ENCODE peak calls at places on chromosomes 11 and 22, in six cellular contexts. G is mesendoderm, O is gastrocnemius medialis, A is uterus, R is upper lobe of right lung, M is NT2/D1. D is an unnamed sample. For H3K27me3, H3K36me3 and H3K4me1, the result is how much of the 10 kb centered on the place peaks cover.

GRCh38 chr11:123505546-123506299 is 75.7 kb downstream of the GRAMD1B start:
- DNase-seq in G (peak), A (no peak), O (no peak), M (no peak), R (no peak), D (no peak)

GRCh38 chr11:115653076-115653475 is 148.9 kb upstream of the CADM1 start:
- DNase-seq in R (no peak), M (no peak), A (no peak), O (no peak), G (no peak), D (no peak)

GRCh38 chr11:94183886-94184264 is 55.2 kb downstream of the PANX1 start:
- DNase-seq in A (peak), O (no peak), M (peak), R (peak), G (peak), D (peak)

GRCh38 chr22:28025866-28026575 is 107.0 kb upstream of the PITPNB start:
- DNase-seq in O (no peak), G (no peak), M (no peak), A (peak), R (peak), D (peak)

GRCh38 chr11:73275381-73275750 is 3.2 kb downstream of the P2RY6 start:
- DNase-seq in M (no peak), R (peak), G (peak), O (peak), A (no peak), D (no peak)

GRCh38 chr22:41688365-41689211 is at the start of gene SNU13:
- DNase-seq in M (peak), A (peak), G (peak), R (peak), O (peak), D (peak)

GRCh38 chr11:78050964-78051831 is 12.5 kb upstream of the THRSP start:
- DNase-seq in M (peak), O (no peak), R (no peak), A (no peak), G (peak), D (no peak)

GRCh38 chr11:8034604-8035224 is 46.3 kb upstream of the TUB start:
- DNase-seq in O (no peak), R (no peak), M (no peak), A (no peak), G (no peak), D (no peak)

GRCh38 chr22:24725736-24726135 is 48.8 kb downstream of the PIWIL3 start:
- DNase-seq in M (no peak), R (no peak), O (no peak), A (no peak), G (no peak), D (no peak)
- H3K27me3 ChIP-seq in M (under half), R (under half), O (under half), A (under half), G (under half), D (under half)

DNA sequence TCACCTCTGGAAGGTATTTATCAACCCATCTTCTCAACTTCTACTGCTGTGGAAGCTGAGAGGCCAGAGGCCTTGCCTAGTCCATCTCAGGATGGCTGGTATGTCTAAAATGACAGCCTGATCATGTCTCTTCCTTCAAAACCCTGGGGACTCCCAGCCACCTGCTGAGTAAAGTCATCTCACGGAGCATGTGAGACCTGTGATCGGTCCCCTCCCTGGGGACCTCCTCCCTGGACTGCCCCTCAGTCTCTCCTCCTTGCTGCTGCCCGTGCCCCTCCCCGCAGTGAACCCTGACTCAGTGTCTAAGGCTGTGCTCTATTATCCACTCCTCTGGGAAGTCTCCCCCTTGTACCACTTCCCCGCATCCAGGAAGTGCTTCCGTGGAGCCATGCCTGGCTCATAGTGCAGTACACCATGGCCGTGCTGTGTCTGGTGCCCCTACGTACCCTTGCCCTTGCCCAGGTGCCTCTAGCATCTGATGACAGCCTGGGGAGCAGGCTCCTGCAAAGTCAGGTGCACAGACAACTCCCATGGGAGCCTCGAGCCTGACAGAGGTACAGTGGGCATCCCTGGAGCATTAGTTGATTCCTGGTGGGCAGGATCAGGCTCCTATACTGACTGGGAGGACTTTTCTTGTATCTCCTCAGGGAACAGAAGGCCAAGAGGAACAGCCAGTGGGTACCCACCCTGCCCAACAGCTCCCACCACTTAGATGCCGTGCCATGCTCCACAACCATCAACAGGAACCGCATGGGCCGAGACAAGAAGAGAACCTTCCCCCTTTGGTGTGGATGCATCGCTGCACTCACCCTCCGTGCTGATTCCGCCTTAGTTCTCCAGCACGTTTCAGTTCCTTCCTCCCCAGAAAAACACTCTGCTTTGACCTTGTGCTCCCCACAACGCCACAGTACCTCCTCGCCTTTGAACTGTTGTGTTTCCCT is 13.8 kb downstream of the SMARCB1 start:
- DNase-seq in M (no peak), R (no peak), G (no peak), O (no peak), A (no peak), D (peak)
- H3K36me3 ChIP-seq in M (half or more), R (half or more), G (under half), O (half or more), A (under half), D (under half)

GRCh38 chr22:46593211-46593676 is 26.9 kb upstream of the GRAMD4 start:
- DNase-seq in M (no peak), R (peak), G (no peak), A (no peak), O (peak), D (peak)

GRCh38 chr22:46596032-46596441 is 24.1 kb upstream of the GRAMD4 start:
- DNase-seq in A (no peak), R (peak), M (no peak), G (no peak), O (peak), D (peak)

GRCh38 chr22:46594947-46595298 is 25.3 kb upstream of the GRAMD4 start:
- DNase-seq in G (no peak), A (no peak), R (peak), M (no peak), O (no peak), D (no peak)

GRCh38 chr22:46595545-46595944 is 24.6 kb upstream of the GRAMD4 start:
- DNase-seq in O (no peak), M (no peak), R (peak), G (no peak), A (no peak), D (no peak)

GRCh38 chr22:46593996-46594946 is 25.9 kb upstream of the GRAMD4 start:
- DNase-seq in A (no peak), R (no peak), M (no peak), G (no peak), O (no peak), D (no peak)
- H3K4me1 ChIP-seq in A (under half), R (under half), M (under half), G (under half), O (under half), D (under half)

GRCh38 chr22:25237503-25237902 is 18.1 kb downstream of the CRYBB2 start:
- DNase-seq in G (no peak), M (no peak), R (no peak), O (no peak), A (no peak), D (no peak)
- H3K27me3 ChIP-seq in G (under half), M (under half), R (under half), O (under half), A (under half), D (under half)

GRCh38 chr11:68889948-68890446 is 13.6 kb downstream of the MRPL21 start:
- DNase-seq in M (peak), A (peak), G (peak), O (no peak), R (no peak), D (peak)
- H3K36me3 ChIP-seq in M (under half), A (under half), G (under half), O (under half), R (under half), D (under half)

DNA sequence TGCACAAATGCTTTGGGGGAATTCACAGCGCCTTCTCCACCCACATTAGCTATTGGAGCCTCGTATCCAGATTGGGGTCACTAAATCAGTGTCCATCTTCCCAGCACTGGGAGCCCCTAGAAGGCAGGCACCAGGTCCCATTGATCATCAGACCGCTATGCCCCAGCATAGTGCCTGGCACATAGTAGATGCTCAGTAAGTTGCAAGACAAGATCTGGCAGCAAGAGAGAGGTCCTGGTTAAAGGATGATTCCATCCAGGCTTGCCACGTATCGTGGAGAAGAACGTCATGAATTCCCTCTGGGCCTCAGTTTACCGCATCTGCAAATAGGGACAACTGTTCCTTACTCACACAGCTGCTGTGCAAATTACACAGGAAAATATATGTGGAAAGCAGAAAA is 1.7 kb downstream of the TMEM184B start:
- DNase-seq in R (no peak), G (no peak), A (no peak), M (no peak), O (no peak), D (no peak)
- H3K4me1 ChIP-seq in R (under half), G (under half), A (under half), M (under half), O (half or more), D (under half)

GRCh38 chr11:75214411-75214821 is 26.2 kb upstream of the TPBGL start:
- DNase-seq in R (peak), M (peak), G (peak), O (no peak), A (peak), D (peak)
- H3K27me3 ChIP-seq in R (under half), M (under half), G (under half), O (under half), A (under half), D (under half)

DNA sequence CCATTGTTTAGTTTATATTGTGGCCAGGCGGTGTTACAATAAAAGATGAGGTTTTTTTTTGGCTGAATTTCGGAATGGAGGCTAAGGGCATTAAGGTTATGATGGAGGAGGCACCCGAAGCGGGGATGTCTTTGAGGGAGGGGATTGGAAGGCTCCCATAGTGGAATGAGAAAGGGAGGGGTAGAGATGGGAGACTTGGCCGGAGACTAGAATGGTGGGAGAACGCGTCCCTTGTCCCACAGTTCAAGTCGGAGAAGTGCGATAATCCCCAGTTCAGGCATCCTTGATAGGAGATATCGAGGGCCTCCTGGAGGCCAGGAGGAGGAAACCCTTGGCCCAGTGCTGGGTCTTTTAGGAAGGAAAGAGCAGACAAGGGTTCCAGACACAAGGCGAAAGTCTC is 21.6 kb downstream of the ZNF195 start:
- DNase-seq in O (no peak), R (no peak), G (no peak), A (no peak), M (no peak), D (no peak)
- H3K36me3 ChIP-seq in O (half or more), R (under half), G (under half), A (under half), M (half or more), D (under half)